ENCODE peak calls at places on chromosomes 1 and 21, in five cellular contexts. X is fibroblast of lung, U is sigmoid colon, V is GM12864, Y is pancreas. W is an unnamed sample.

GRCh38 chr1:9438431-9439073 is 100.7 kb upstream of the SLC25A33 start:
- DNase-seq in X (peak), U (peak), V (no peak), Y (peak), W (peak)

GRCh38 chr1:68085752-68086151 is 35.3 kb upstream of the DIRAS3 start:
- DNase-seq in X (no peak), U (no peak), V (no peak), Y (no peak), W (no peak)

GRCh38 chr1:43354471-43354870 is 4.3 kb upstream of the CDC20 start:
- DNase-seq in X (no peak), U (no peak), V (no peak), Y (no peak), W (no peak)

GRCh38 chr1:4219111-4219510 is 319.0 kb upstream of the C1orf174 start:
- DNase-seq in X (no peak), U (no peak), V (no peak), Y (no peak), W (no peak)

GRCh38 chr1:89525169-89525855 is 683 bp downstream of the LRRC8B start:
- DNase-seq in X (peak), U (peak), V (no peak), Y (peak), W (no peak)

GRCh38 chr1:67336783-67337182 is 29.1 kb downstream of the IL12RB2 start:
- DNase-seq in X (no peak), U (no peak), V (no peak), Y (no peak), W (no peak)

GRCh38 chr1:31764307-31765040 is at the start of gene ADGRB2:
- DNase-seq in X (no peak), U (no peak), V (no peak), Y (no peak), W (no peak)

GRCh38 chr1:7476861-7477534 is 294.1 kb upstream of the VAMP3 start:
- DNase-seq in X (peak), U (no peak), V (no peak), Y (no peak), W (no peak)

GRCh38 chr1:29690156-29690555 is 453.8 kb downstream of the PTPRU start:
- DNase-seq in X (no peak), U (peak), V (no peak), Y (no peak), W (no peak)

GRCh38 chr1:39882152-39882551 is 1.2 kb downstream of the TRIT1 start:
- DNase-seq in X (no peak), U (no peak), V (no peak), Y (no peak), W (no peak)

GRCh38 chr1:60904079-60904852 is 178.1 kb upstream of the NFIA start:
- DNase-seq in X (peak), U (no peak), V (no peak), Y (no peak), W (no peak)

GRCh38 chr1:94863919-94864318 is 43.8 kb downstream of the SLC44A3 start:
- DNase-seq in X (peak), U (peak), V (no peak), Y (no peak), W (peak)

GRCh38 chr1:93673159-93673657 is 8.4 kb downstream of the BCAR3 start:
- DNase-seq in X (peak), U (no peak), V (no peak), Y (no peak), W (peak)

GRCh38 chr1:61056674-61057439 is 25.5 kb upstream of the NFIA start:
- DNase-seq in X (peak), U (peak), V (no peak), Y (peak), W (peak)

GRCh38 chr1:55916480-55916879 is 662.9 kb downstream of the PLPP3 start:
- DNase-seq in X (peak), U (no peak), V (no peak), Y (no peak), W (peak)

GRCh38 chr1:94755675-94756074 is 64.5 kb upstream of the SLC44A3 start:
- DNase-seq in X (peak), U (peak), V (no peak), Y (no peak), W (no peak)

GRCh38 chr1:61086245-61086644 is 3.9 kb downstream of the NFIA start:
- DNase-seq in X (no peak), U (no peak), V (no peak), Y (no peak), W (no peak)

GRCh38 chr1:29497395-29498125 is 261.2 kb downstream of the PTPRU start:
- DNase-seq in X (no peak), U (peak), V (no peak), Y (no peak), W (no peak)

GRCh38 chr1:156319664-156320063 is 18.4 kb downstream of the CCT3 start:
- DNase-seq in X (peak), U (no peak), V (no peak), Y (no peak), W (peak)

GRCh38 chr1:14263207-14263606 is 335.3 kb upstream of the KAZN start:
- DNase-seq in X (no peak), U (no peak), V (no peak), Y (no peak), W (no peak)

GRCh38 chr1:41215623-41216022 is 26.5 kb downstream of the SCMH1 start:
- DNase-seq in X (no peak), U (no peak), V (no peak), Y (no peak), W (no peak)

GRCh38 chr1:1243807-1244191 is 2.7 kb downstream of the C1QTNF12 start:
- DNase-seq in X (no peak), U (no peak), V (no peak), Y (peak), W (no peak)

GRCh38 chr1:199855580-199855979 is 171.9 kb upstream of the NR5A2 start:
- DNase-seq in X (peak), U (no peak), V (no peak), Y (no peak), W (peak)

GRCh38 chr1:211698161-211699026 is 23.0 kb upstream of the NEK2 start:
- DNase-seq in X (peak), U (peak), V (peak), Y (peak), W (peak)

GRCh38 chr1:87794788-87795614 is 466.3 kb downstream of the LMO4 start:
- DNase-seq in X (peak), U (no peak), V (no peak), Y (no peak), W (peak)

GRCh38 chr1:197776348-197777082 is 1.2 kb upstream of the DENND1B start:
- DNase-seq in X (peak), U (no peak), V (no peak), Y (no peak), W (peak)

GRCh38 chr1:151779852-151780251 is 10.4 kb downstream of the TDRKH start:
- DNase-seq in X (no peak), U (no peak), V (no peak), Y (no peak), W (no peak)

GRCh38 chr1:12475947-12476346 is 142.1 kb downstream of the DHRS3 start:
- DNase-seq in X (peak), U (no peak), V (no peak), Y (no peak), W (no peak)

GRCh38 chr1:99133759-99134158 is 129.1 kb upstream of the PLPPR5 start:
- DNase-seq in X (peak), U (no peak), V (no peak), Y (no peak), W (peak)

GRCh38 chr21:15034126-15034848 is 30.5 kb downstream of the NRIP1 start:
- DNase-seq in X (peak), U (no peak), V (no peak), Y (no peak), W (no peak)

GRCh38 chr1:40384887-40385286 is 11.4 kb downstream of the SMAP2 start:
- DNase-seq in X (no peak), U (no peak), V (no peak), Y (no peak), W (no peak)

GRCh38 chr1:223348439-223348838 is 15.5 kb downstream of the SUSD4 start:
- DNase-seq in X (no peak), U (no peak), V (no peak), Y (no peak), W (no peak)

GRCh38 chr1:228420968-228421826 is 4.5 kb upstream of the TRIM17 start:
- DNase-seq in X (no peak), U (no peak), V (no peak), Y (no peak), W (no peak)

GRCh38 chr1:91555074-91555730 is 54.6 kb downstream of the CDC7 start:
- DNase-seq in X (peak), U (no peak), V (no peak), Y (no peak), W (peak)

GRCh38 chr1:89723863-89724262 is 90.9 kb downstream of the LRRC8C start:
- DNase-seq in X (peak), U (no peak), V (no peak), Y (no peak), W (peak)

GRCh38 chr1:154992721-154993571 is 440 bp upstream of the LENEP start:
- DNase-seq in X (peak), U (no peak), V (no peak), Y (no peak), W (peak)

GRCh38 chr1:23543707-23544443 is 12.8 kb upstream of the E2F2 start:
- DNase-seq in X (no peak), U (no peak), V (no peak), Y (no peak), W (peak)

GRCh38 chr1:23537296-23537993 is 6.4 kb upstream of the E2F2 start:
- DNase-seq in X (peak), U (no peak), V (no peak), Y (no peak), W (no peak)

GRCh38 chr1:23544444-23545389 is 13.7 kb upstream of the E2F2 start:
- DNase-seq in X (peak), U (peak), V (no peak), Y (peak), W (peak)

GRCh38 chr1:23539698-23540266 is 8.7 kb upstream of the E2F2 start:
- DNase-seq in X (peak), U (peak), V (peak), Y (peak), W (peak)
- H3K4me3 ChIP-seq in X (peak), U (peak), V (no peak), Y (no peak), W (no peak)

GRCh38 chr21:41712201-41712600 is 54.7 kb downstream of the RIPK4 start:
- DNase-seq in X (no peak), U (no peak), V (no peak), Y (no peak), W (no peak)
- H3K4me3 ChIP-seq in X (no peak), U (no peak), V (no peak), Y (no peak), W (no peak)

GRCh38 chr1:234325878-234326492 is 47.3 kb upstream of the COA6 start:
- DNase-seq in X (no peak), U (no peak), V (no peak), Y (no peak), W (no peak)

GRCh38 chr1:234326493-234327366 is 46.5 kb upstream of the COA6 start:
- DNase-seq in X (peak), U (no peak), V (no peak), Y (peak), W (peak)

GRCh38 chr1:234331511-234331910 is 41.7 kb upstream of the COA6 start:
- DNase-seq in X (peak), U (no peak), V (no peak), Y (no peak), W (peak)

GRCh38 chr1:234327577-234328164 is 45.6 kb upstream of the COA6 start:
- DNase-seq in X (no peak), U (no peak), V (no peak), Y (no peak), W (no peak)

GRCh38 chr1:234330843-234331215 is 42.4 kb upstream of the COA6 start:
- DNase-seq in X (no peak), U (no peak), V (no peak), Y (no peak), W (no peak)
- H3K4me3 ChIP-seq in X (no peak), U (no peak), V (no peak), Y (no peak), W (no peak)

DNA sequence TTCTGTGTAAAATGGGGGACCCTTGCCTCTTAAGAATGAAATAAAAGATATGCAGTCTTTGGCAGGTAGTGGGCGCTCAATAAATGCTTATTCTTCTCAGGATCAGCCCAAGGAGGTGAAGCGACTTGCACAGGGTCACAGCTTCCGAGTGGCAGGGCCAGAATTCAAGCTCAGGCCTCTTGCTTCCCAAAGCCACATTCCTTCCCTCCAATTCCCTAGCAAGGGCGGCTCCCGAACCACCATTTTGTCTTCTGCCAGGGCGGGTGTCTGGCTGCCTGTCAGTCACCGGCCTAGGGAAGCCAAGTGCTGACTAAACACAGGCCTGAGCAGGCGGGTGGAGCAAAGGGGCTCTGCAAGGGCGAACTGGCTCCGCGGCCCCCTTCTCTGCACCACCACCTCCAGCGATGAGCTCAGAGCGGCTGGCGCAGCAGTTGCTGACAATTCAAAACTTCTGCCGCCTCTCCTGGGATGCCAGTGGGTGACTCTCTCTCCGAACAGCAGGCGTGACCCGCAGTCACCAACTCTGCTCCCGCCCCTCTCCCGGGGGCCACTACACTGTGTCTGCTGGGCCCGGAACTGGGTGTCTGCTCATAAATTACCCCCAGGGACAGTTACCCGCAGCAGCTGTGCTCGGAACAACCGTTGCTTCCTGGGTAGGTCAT is 10.8 kb downstream of the GPR3 start:
- DNase-seq in X (peak), U (peak), V (no peak), Y (no peak), W (peak)
- H3K4me3 ChIP-seq in X (no peak), U (peak), V (no peak), Y (no peak), W (no peak)

GRCh38 chr1:150268706-150269403 is at the start of gene APH1A:
- DNase-seq in X (peak), U (peak), V (peak), Y (peak), W (peak)

GRCh38 chr1:150268342-150268705 is 492 bp downstream of the APH1A start:
- DNase-seq in X (peak), U (peak), V (no peak), Y (no peak), W (peak)

GRCh38 chr1:150272379-150272840 is at the start of gene C1orf54:
- DNase-seq in X (peak), U (peak), V (no peak), Y (no peak), W (no peak)

GRCh38 chr1:150267896-150268295 is 920 bp downstream of the APH1A start:
- DNase-seq in X (no peak), U (peak), V (no peak), Y (no peak), W (no peak)

GRCh38 chr1:150273310-150273709 is 720 bp downstream of the C1orf54 start:
- DNase-seq in X (no peak), U (no peak), V (no peak), Y (no peak), W (no peak)
- H3K4me3 ChIP-seq in X (peak), U (peak), V (no peak), Y (no peak), W (no peak)

GRCh38 chr1:76410499-76410898 is 336.0 kb downstream of the ST6GALNAC3 start:
- DNase-seq in X (no peak), U (no peak), V (no peak), Y (no peak), W (no peak)
- H3K4me3 ChIP-seq in X (no peak), U (no peak), V (no peak), Y (no peak), W (no peak)

GRCh38 chr1:65002156-65002507 is 35.8 kb upstream of the JAK1 start:
- DNase-seq in X (no peak), U (no peak), V (no peak), Y (no peak), W (no peak)

GRCh38 chr1:65003316-65003664 is 36.9 kb upstream of the JAK1 start:
- DNase-seq in X (no peak), U (no peak), V (no peak), Y (no peak), W (peak)

GRCh38 chr1:64996541-64997257 is 30.4 kb upstream of the JAK1 start:
- DNase-seq in X (no peak), U (no peak), V (no peak), Y (no peak), W (no peak)

GRCh38 chr1:65002508-65003315 is 36.4 kb upstream of the JAK1 start:
- DNase-seq in X (peak), U (peak), V (no peak), Y (peak), W (peak)

DNA sequence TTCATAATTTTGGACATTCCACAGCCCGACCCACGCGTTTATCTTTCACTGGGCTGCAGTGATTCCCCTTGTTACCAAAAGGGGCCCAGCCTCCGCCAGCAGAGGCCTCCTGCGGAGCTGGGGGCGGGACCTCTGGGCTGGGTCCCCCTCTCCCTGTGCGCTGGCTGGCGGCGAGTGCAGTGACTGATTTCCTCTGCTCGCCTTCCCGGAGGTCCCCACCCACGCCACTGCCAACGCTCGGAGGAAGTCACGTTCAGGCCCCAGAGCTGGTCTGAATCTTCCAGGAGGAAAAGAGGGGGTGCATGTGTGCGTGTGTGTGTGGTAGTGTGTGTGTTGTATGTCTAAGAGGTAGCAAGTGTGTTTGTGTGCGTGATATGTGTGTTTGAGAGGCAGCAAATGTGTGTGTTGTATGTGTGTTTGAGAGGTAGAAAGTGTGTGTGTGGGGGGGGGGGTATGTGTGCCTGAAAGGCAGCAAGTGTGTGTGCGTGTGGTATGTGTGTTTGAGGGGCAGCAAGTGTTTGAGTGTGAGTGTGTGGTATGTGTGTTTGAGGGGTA is 35.0 kb upstream of the JAK1 start:
- DNase-seq in X (peak), U (peak), V (no peak), Y (peak), W (no peak)
- H3K4me3 ChIP-seq in X (peak), U (no peak), V (no peak), Y (no peak), W (no peak)